ENCODE peak calls at places on chromosome 11, in six cellular contexts. One of them, this sample, is unnamed.

GRCh38 chr11:129249351-129249750 is 57.2 kb upstream of the ARHGAP32 start:
- DNase-seq in pons: no peak
- DNase-seq in activated T-helper 1 cell treated with anti-CD3 and anti-CD28 coated beads, Interleukin-12 subunit alpha, Interleukin-12 subunit beta, Interleukin-2, Interleukin-4 antibody, amounts not matched to agents 30 ng/mL and 10 ng/mL and 1 ng/mL, durations not matched to agents 14 hours and 24 hours and 36 hours: no peak
- DNase-seq in cardiac septum: no peak
- DNase-seq in A172: peak
- DNase-seq in stimulated activated CD4-positive, alpha-beta T cell treated with anti-CD3 and anti-CD28 coated beads, Interleukin-2, amount 100 ng/mL, for 48 hours: no peak
- DNase-seq in this sample: no peak

GRCh38 chr11:73188301-73188700 is 29.8 kb upstream of the P2RY2 start:
- DNase-seq in activated T-helper 1 cell treated with anti-CD3 and anti-CD28 coated beads, Interleukin-12 subunit alpha, Interleukin-12 subunit beta, Interleukin-2, Interleukin-4 antibody, amounts not matched to agents 30 ng/mL and 10 ng/mL and 1 ng/mL, durations not matched to agents 14 hours and 24 hours and 36 hours: no peak
- DNase-seq in stimulated activated CD4-positive, alpha-beta T cell treated with anti-CD3 and anti-CD28 coated beads, Interleukin-2, amount 100 ng/mL, for 48 hours: no peak
- DNase-seq in pons: no peak
- DNase-seq in A172: no peak
- DNase-seq in cardiac septum: no peak
- DNase-seq in this sample: no peak

GRCh38 chr11:134863294-134863693 is 451.3 kb upstream of the B3GAT1 start:
- DNase-seq in A172: no peak
- DNase-seq in pons: no peak
- DNase-seq in activated T-helper 1 cell treated with anti-CD3 and anti-CD28 coated beads, Interleukin-12 subunit alpha, Interleukin-12 subunit beta, Interleukin-2, Interleukin-4 antibody, amounts not matched to agents 30 ng/mL and 10 ng/mL and 1 ng/mL, durations not matched to agents 14 hours and 24 hours and 36 hours: no peak
- DNase-seq in stimulated activated CD4-positive, alpha-beta T cell treated with anti-CD3 and anti-CD28 coated beads, Interleukin-2, amount 100 ng/mL, for 48 hours: no peak
- DNase-seq in cardiac septum: no peak
- DNase-seq in this sample: no peak

GRCh38 chr11:35990170-35990569 is 46.3 kb downstream of the LDLRAD3 start:
- DNase-seq in stimulated activated CD4-positive, alpha-beta T cell treated with anti-CD3 and anti-CD28 coated beads, Interleukin-2, amount 100 ng/mL, for 48 hours: no peak
- DNase-seq in A172: no peak
- DNase-seq in activated T-helper 1 cell treated with anti-CD3 and anti-CD28 coated beads, Interleukin-12 subunit alpha, Interleukin-12 subunit beta, Interleukin-2, Interleukin-4 antibody, amounts not matched to agents 30 ng/mL and 10 ng/mL and 1 ng/mL, durations not matched to agents 14 hours and 24 hours and 36 hours: no peak
- DNase-seq in pons: no peak
- DNase-seq in cardiac septum: no peak
- DNase-seq in this sample: no peak

GRCh38 chr11:44964526-44965209 is 14.0 kb upstream of the TP53I11 start:
- DNase-seq in stimulated activated CD4-positive, alpha-beta T cell treated with anti-CD3 and anti-CD28 coated beads, Interleukin-2, amount 100 ng/mL, for 48 hours: no peak
- DNase-seq in pons: no peak
- DNase-seq in activated T-helper 1 cell treated with anti-CD3 and anti-CD28 coated beads, Interleukin-12 subunit alpha, Interleukin-12 subunit beta, Interleukin-2, Interleukin-4 antibody, amounts not matched to agents 30 ng/mL and 10 ng/mL and 1 ng/mL, durations not matched to agents 14 hours and 24 hours and 36 hours: no peak
- DNase-seq in cardiac septum: no peak
- DNase-seq in A172: no peak
- DNase-seq in this sample: peak

GRCh38 chr11:911031-911889 is 650 bp upstream of the CHID1 start:
- DNase-seq in activated T-helper 1 cell treated with anti-CD3 and anti-CD28 coated beads, Interleukin-12 subunit alpha, Interleukin-12 subunit beta, Interleukin-2, Interleukin-4 antibody, amounts not matched to agents 30 ng/mL and 10 ng/mL and 1 ng/mL, durations not matched to agents 14 hours and 24 hours and 36 hours: peak
- DNase-seq in A172: peak
- DNase-seq in cardiac septum: no peak
- DNase-seq in stimulated activated CD4-positive, alpha-beta T cell treated with anti-CD3 and anti-CD28 coated beads, Interleukin-2, amount 100 ng/mL, for 48 hours: peak
- DNase-seq in pons: no peak
- DNase-seq in this sample: no peak

GRCh38 chr11:110355011-110355744 is 58.8 kb upstream of the RDX start:
- DNase-seq in cardiac septum: no peak
- DNase-seq in A172: no peak
- DNase-seq in pons: no peak
- DNase-seq in activated T-helper 1 cell treated with anti-CD3 and anti-CD28 coated beads, Interleukin-12 subunit alpha, Interleukin-12 subunit beta, Interleukin-2, Interleukin-4 antibody, amounts not matched to agents 30 ng/mL and 10 ng/mL and 1 ng/mL, durations not matched to agents 14 hours and 24 hours and 36 hours: no peak
- DNase-seq in stimulated activated CD4-positive, alpha-beta T cell treated with anti-CD3 and anti-CD28 coated beads, Interleukin-2, amount 100 ng/mL, for 48 hours: no peak
- DNase-seq in this sample: no peak

GRCh38 chr11:18319914-18320313 is 2.0 kb downstream of the HPS5 start:
- DNase-seq in stimulated activated CD4-positive, alpha-beta T cell treated with anti-CD3 and anti-CD28 coated beads, Interleukin-2, amount 100 ng/mL, for 48 hours: no peak
- DNase-seq in A172: no peak
- DNase-seq in pons: no peak
- DNase-seq in activated T-helper 1 cell treated with anti-CD3 and anti-CD28 coated beads, Interleukin-12 subunit alpha, Interleukin-12 subunit beta, Interleukin-2, Interleukin-4 antibody, amounts not matched to agents 30 ng/mL and 10 ng/mL and 1 ng/mL, durations not matched to agents 14 hours and 24 hours and 36 hours: no peak
- DNase-seq in cardiac septum: no peak
- DNase-seq in this sample: no peak

GRCh38 chr11:1771273-1771672 is 7.5 kb upstream of the CTSD start:
- DNase-seq in cardiac septum: peak
- DNase-seq in pons: no peak
- DNase-seq in activated T-helper 1 cell treated with anti-CD3 and anti-CD28 coated beads, Interleukin-12 subunit alpha, Interleukin-12 subunit beta, Interleukin-2, Interleukin-4 antibody, amounts not matched to agents 30 ng/mL and 10 ng/mL and 1 ng/mL, durations not matched to agents 14 hours and 24 hours and 36 hours: no peak
- DNase-seq in A172: no peak
- DNase-seq in stimulated activated CD4-positive, alpha-beta T cell treated with anti-CD3 and anti-CD28 coated beads, Interleukin-2, amount 100 ng/mL, for 48 hours: no peak
- DNase-seq in this sample: no peak

This sample was measured in NCI-H187.